ENCODE peak calls at places on chromosomes 13 and 19, in four cellular contexts. Q is CD4-positive, CD25-positive, alpha-beta regulatory T cell; J is tibial artery; G is mesenchymal stem cell. Z is an unnamed sample.

GRCh38 chr19:5403968-5404640 is 51.1 kb upstream of the ZNRF4 start:
- DNase-seq in G (peak; percentile 83), Q (peak; percentile 49), J (peak; percentile 70), Z (peak; percentile 86)

GRCh38 chr19:19115954-19116353 is 22.3 kb downstream of the TMEM161A start:
- DNase-seq in Q (peak; percentile 42), G (no peak), J (no peak), Z (peak; percentile 51)

GRCh38 chr19:56476671-56477428 is at the start of gene ZNF667:
- DNase-seq in J (no peak), G (peak; percentile 94), Q (peak; percentile 1), Z (no peak)

GRCh38 chr19:8111376-8111775 is 38.0 kb downstream of the FBN3 start:
- DNase-seq in J (no peak), Q (no peak), G (no peak), Z (no peak)

GRCh38 chr19:33510728-33511255 is 10.8 kb downstream of the PEPD start:
- DNase-seq in G (no peak), J (no peak), Q (no peak), Z (no peak)

GRCh38 chr13:48551329-48551728 is 18.4 kb upstream of the RCBTB2 start:
- DNase-seq in G (no peak), Q (peak; percentile 20), J (no peak), Z (no peak)

GRCh38 chr13:48400820-48401219 is 12.1 kb downstream of the LPAR6 start:
- DNase-seq in J (no peak), Q (peak; percentile 52), G (peak; percentile 59), Z (no peak)

GRCh38 chr19:5693195-5694166 is 3.4 kb downstream of the RPL36 start:
- DNase-seq in G (no peak), J (no peak), Q (no peak), Z (no peak)

GRCh38 chr13:30720470-30720869 is 14.9 kb upstream of the ALOX5AP start:
- DNase-seq in Q (no peak), J (no peak), G (peak; percentile 42), Z (no peak)

GRCh38 chr19:31981545-31981944 is 363.9 kb upstream of the ZNF507 start:
- DNase-seq in G (no peak), J (no peak), Q (no peak), Z (no peak)

GRCh38 chr13:98975822-98976261 is 2.0 kb downstream of the DOCK9 start:
- DNase-seq in J (no peak), G (peak; percentile 42), Q (no peak), Z (no peak)

GRCh38 chr13:98976941-98977340 is 923 bp downstream of the DOCK9 start:
- DNase-seq in G (peak; percentile 38), J (no peak), Q (no peak), Z (no peak)

GRCh38 chr13:98978280-98978679 is 416 bp upstream of the DOCK9 start:
- DNase-seq in Q (no peak), J (no peak), G (peak; percentile 73), Z (no peak)

GRCh38 chr13:98977568-98978270 is at the start of gene DOCK9:
- DNase-seq in G (peak; percentile 84), J (no peak), Q (no peak), Z (peak; percentile 65)

DNA sequence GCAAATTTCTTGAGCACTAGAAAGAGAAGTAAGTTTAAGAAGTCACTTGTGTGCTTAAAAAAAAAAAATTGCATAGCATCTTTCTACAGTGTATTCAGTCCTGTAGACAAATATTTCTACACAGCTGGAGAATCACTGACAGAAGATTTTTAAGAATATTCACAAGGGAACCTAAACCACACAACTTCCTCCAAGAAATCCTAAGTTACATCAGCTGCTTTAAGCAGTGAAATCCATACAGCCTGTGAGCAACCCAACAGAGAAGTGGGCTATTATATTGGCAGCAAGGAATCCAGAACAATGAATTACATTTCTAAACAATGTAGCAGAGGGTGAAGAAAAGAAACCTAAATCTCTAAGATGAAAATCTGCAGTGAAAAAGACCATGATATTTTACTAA is 1.5 kb downstream of the DOCK9 start:
- DNase-seq in Q (no peak), G (peak; percentile 66), J (no peak), Z (no peak)
- H3K4me1 ChIP-seq in Q (no peaks in the 10 kb centered on the region), G (peaks cover 18% of the 10 kb centered on the region), J (peaks cover 43% of the 10 kb centered on the region), Z (no peaks in the 10 kb centered on the region)

GRCh38 chr19:53007200-53008054 is 6.3 kb upstream of the ERVV-1 start:
- DNase-seq in J (no peak), G (no peak), Q (no peak), Z (no peak)

GRCh38 chr19:53013621-53014020 is at the start of gene ERVV-1:
- DNase-seq in J (no peak), G (no peak), Q (no peak), Z (no peak)

GRCh38 chr19:53008061-53008778 is 5.5 kb upstream of the ERVV-1 start:
- DNase-seq in J (no peak), G (no peak), Q (no peak), Z (no peak)

GRCh38 chr19:53012006-53012405 is 1.7 kb upstream of the ERVV-1 start:
- DNase-seq in G (no peak), J (no peak), Q (no peak), Z (no peak)

GRCh38 chr19:53010494-53010893 is 3.2 kb upstream of the ERVV-1 start:
- DNase-seq in G (no peak), Q (no peak), J (no peak), Z (no peak)
- H3K27me3 ChIP-seq in G (no peaks in the 10 kb centered on the region), Q (no peaks in the 10 kb centered on the region), J (peaks cover 7% of the 10 kb centered on the region), Z (no peaks in the 10 kb centered on the region)

GRCh38 chr13:46609052-46609451 is 56.1 kb downstream of the LRCH1 start:
- DNase-seq in Q (no peak), G (no peak), J (no peak), Z (no peak)

GRCh38 chr13:46607768-46608553 is 55.0 kb downstream of the LRCH1 start:
- DNase-seq in G (no peak), J (no peak), Q (peak; percentile 19), Z (no peak)

GRCh38 chr13:46605089-46605488 is 52.1 kb downstream of the LRCH1 start:
- DNase-seq in J (no peak), G (no peak), Q (no peak), Z (no peak)

GRCh38 chr13:46605824-46606554 is 53.0 kb downstream of the LRCH1 start:
- DNase-seq in Q (no peak), J (no peak), G (no peak), Z (no peak)

DNA sequence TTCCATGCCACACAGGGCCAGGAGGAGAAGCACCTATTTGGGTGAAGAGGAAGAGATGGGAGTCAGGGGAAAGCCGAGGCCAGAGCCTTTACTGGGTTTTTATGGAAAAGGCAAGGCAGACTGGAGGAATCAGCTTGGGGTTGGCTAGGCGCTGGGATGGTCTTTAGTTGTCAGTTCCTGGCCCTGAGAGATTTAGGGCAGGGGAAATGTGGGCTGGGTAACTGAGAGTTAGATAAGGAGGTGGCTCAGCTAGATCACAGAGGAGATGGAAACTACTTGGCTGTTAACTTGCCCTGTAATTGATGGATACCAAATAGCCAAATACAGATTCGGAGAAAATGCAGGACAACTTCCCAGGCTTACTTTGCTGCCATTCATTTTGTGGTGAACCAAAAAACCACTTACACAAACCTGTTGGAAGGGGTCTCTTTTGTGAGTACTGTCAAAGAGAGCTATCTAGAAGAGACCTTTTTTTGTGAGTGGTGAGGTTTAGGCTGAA is 54.0 kb downstream of the LRCH1 start:
- DNase-seq in G (no peak), J (no peak), Q (no peak), Z (no peak)
- H3K4me1 ChIP-seq in G (peaks cover 18% of the 10 kb centered on the region), J (peaks cover 79% of the 10 kb centered on the region), Q (peaks cover 8% of the 10 kb centered on the region), Z (peaks cover 10% of the 10 kb centered on the region)

GRCh38 chr13:27449936-27450828 is at the start of gene MTIF3:
- DNase-seq in G (peak; percentile 92), J (peak; percentile 95), Q (peak; percentile 99), Z (peak; percentile 95)

GRCh38 chr13:27450921-27451461 is 627 bp upstream of the MTIF3 start:
- DNase-seq in G (peak; percentile 76), J (peak; percentile 71), Q (peak; percentile 35), Z (peak; percentile 58)

DNA sequence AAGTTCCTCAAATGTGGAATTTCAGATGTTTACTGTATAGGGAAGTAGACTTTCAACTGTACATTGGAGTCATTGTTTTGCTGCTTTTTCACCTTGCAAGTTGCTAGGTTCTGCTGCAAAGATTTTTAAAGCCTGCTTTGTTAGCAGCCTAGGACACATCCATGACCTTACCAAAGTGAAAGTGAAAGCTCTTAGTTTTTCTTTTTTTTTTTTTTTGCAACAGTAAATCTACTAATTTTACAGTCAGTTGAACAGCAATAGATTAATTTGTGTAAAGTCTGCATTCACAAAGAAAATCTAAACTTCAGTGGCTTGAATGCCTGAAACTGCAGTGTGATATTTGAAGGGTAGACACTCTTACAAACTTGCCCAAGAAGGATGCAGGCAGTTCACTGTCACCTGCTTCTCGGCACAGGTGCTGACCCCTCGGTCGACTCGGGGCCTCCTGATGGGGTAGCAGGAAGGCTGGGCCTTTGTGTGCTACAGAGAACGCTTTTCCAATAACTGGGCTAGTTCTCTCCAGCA is 5.0 kb upstream of the MTIF3 start:
- DNase-seq in G (peak; percentile 24), Q (peak; percentile 62), J (no peak), Z (no peak)
- H3K27me3 ChIP-seq in G (peaks cover 5% of the 10 kb centered on the region), Q (no peaks in the 10 kb centered on the region), J (no peaks in the 10 kb centered on the region), Z (no peaks in the 10 kb centered on the region)

DNA sequence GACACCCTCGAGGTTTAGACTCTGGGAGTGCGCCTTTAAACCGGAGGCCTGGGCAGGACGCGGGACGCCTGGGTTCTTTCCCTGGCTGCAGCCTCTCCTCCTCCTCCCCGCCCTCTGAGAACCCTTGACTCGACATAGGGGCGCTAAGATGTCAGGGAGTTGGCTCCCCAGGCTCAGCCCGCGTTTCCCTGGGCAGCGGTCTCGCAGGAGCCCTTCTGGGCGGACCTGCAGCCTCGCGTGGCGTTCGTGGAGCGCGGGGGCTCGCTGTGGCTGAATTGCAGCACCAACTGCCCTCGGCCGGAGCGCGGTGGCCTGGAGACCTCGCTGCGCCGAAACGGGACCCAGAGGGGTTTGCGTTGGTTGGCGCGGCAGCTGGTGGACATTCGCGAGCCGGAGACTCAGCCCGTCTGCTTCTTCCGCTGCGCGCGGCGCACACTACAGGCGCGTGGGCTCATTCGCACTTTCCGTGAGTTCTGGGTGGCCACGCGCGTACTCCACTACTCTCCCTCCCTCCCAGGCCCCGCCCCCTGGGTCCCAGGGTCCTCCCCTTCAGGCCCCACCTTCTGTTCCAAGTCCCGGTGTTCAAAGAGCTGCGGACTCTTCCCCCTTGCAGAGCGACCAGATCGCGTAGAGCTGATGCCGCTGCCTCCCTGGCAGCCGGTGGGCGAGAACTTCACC is 1.3 kb downstream of the ICAM5 start:
- DNase-seq in Q (peak; percentile 57), J (no peak), G (peak; percentile 68), Z (no peak)
- H3K4me1 ChIP-seq in Q (peaks cover 96% of the 10 kb centered on the region), J (peaks cover 70% of the 10 kb centered on the region), G (peaks cover 64% of the 10 kb centered on the region), Z (no peaks in the 10 kb centered on the region)

DNA sequence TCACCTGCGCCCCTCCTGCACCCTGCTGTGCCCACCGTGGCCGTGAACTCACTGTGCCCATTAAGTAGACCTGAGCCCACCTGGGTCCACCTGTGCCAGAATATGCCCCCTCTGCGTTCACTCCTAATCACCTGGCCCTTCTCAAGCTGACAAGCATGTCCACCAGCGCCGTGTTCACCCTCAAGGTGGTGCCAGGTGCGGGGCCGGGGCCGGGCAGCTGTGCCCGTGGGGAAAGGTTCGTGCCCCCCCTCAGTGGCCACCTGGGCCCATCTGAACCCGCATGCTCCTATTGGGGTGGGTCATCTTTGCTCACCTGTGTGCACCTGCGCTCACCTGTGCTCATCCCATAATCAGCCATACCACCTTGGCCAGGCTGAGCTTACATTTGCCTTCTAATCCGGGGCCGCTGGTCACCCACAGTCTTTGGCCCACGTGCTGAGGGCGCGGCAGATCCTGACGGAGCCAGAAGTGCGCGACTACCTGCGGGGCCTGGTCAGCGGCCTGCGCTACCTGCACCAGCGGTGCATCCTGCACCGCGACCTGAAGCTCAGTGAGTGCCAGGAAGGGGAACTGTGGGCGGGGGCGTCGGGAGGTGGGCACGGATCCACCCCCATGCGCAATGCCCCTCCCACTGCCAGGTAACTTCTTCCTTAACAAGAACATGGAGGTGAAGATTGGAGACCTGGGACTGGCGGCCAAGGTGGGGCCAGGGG is 2.3 kb downstream of the PLK5 start:
- DNase-seq in Q (no peak), J (no peak), G (no peak), Z (no peak)
- H3K27me3 ChIP-seq in Q (peaks cover 6% of the 10 kb centered on the region), J (peaks cover 88% of the 10 kb centered on the region), G (peaks cover 57% of the 10 kb centered on the region), Z (no peaks in the 10 kb centered on the region)